ENCODE peak calls at places on chromosomes 2 and 18, in ten cellular contexts. B, S, D, M, W, H, I, E, J and K are unnamed samples.

GRCh38 chr2:3651686-3652516 is 6.1 kb upstream of the ALLC start:
- DNase-seq in H (no peak), B (peak; percentile 60), E (no peak), J (peak; percentile 92), I (no peak), D (no peak), S (peak; percentile 65), M (peak; percentile 74), W (peak; percentile 62), K (peak; percentile 78)

GRCh38 chr2:179511105-179511504 is 246.5 kb upstream of the SESTD1 start:
- DNase-seq in J (no peak), S (no peak), B (no peak), E (no peak), D (no peak), H (no peak), I (no peak), W (no peak), M (no peak), K (no peak)

GRCh38 chr2:173298536-173299097 is 56.1 kb upstream of the CDCA7 start:
- DNase-seq in M (no peak), H (no peak), E (no peak), B (no peak), D (peak; percentile 46), J (no peak), S (no peak), I (no peak), W (no peak), K (no peak)

GRCh38 chr2:46874236-46874929 is 41.2 kb downstream of the MCFD2 start:
- DNase-seq in E (peak; percentile 57), H (no peak), W (no peak), M (no peak), J (no peak), D (no peak), B (no peak), S (no peak), I (peak; percentile 54), K (no peak)

GRCh38 chr2:176001903-176002683 is at the start of gene LNPK:
- DNase-seq in H (peak; percentile 89), B (peak; percentile 50), J (peak; percentile 87), M (peak; percentile 97), S (peak; percentile 96), I (peak; percentile 95), W (peak; percentile 94), D (peak; percentile 98), E (peak; percentile 96), K (peak; percentile 89)

GRCh38 chr2:229571243-229571642 is 143.1 kb downstream of the DNER start:
- DNase-seq in B (no peak), S (no peak), M (no peak), E (no peak), W (no peak), J (no peak), I (no peak), H (no peak), D (no peak), K (no peak)

GRCh38 chr18:24413148-24413547 is 13.3 kb upstream of the IMPACT start:
- DNase-seq in M (no peak), J (no peak), E (no peak), S (no peak), I (no peak), B (no peak), H (no peak), D (no peak), W (no peak), K (no peak)

GRCh38 chr2:38074775-38075435 is 1.0 kb downstream of the CYP1B1 start:
- DNase-seq in D (no peak), J (no peak), M (no peak), H (no peak), W (no peak), I (no peak), E (no peak), B (no peak), S (no peak), K (peak; percentile 34)

GRCh38 chr2:74423226-74424095 is 1.9 kb downstream of the WDR54 start:
- DNase-seq in E (peak; percentile 64), I (peak; percentile 61), J (no peak), H (no peak), D (no peak), W (no peak), S (no peak), M (peak; percentile 5), B (no peak), K (no peak)

GRCh38 chr2:48530033-48530804 is at the start of gene STON1:
- DNase-seq in J (no peak), M (peak; percentile 79), H (peak; percentile 53), I (peak; percentile 74), W (peak; percentile 30), E (peak; percentile 88), D (peak; percentile 64), S (peak; percentile 39), B (no peak), K (peak; percentile 77)

DNA sequence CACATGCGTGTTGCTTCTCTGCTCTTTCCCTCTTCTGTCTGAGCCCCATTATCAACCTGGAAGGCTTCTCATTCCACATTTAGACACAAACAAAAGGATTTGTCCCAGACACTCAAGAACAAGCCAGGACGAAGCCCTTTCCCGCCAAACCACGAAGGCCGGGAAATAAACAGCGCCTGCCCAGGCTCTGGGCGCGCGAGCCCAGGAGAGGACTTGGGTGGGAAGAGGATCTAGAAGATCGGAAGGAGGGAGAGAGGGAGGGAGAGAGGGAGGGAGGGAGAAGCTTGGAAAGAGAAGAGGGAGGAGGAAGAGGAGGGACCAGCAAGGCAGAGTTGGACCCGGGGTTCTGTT is 6.8 kb upstream of the SP9 start:
- DNase-seq in J (no peak), W (no peak), M (no peak), D (no peak), I (no peak), H (no peak), B (no peak), S (no peak), E (no peak), K (no peak)
- H3K27me3 ChIP-seq in J (peaks cover 8% of the 10 kb centered on the region), W (peaks cover 51% of the 10 kb centered on the region), M (peaks cover 79% of the 10 kb centered on the region), D (peaks cover 37% of the 10 kb centered on the region), I (peaks cover 81% of the 10 kb centered on the region), H (peaks cover 13% of the 10 kb centered on the region), B (peaks cover 13% of the 10 kb centered on the region), S (peaks cover 100% of the 10 kb centered on the region), E (peaks cover 65% of the 10 kb centered on the region), K (no peaks in the 10 kb centered on the region)

DNA sequence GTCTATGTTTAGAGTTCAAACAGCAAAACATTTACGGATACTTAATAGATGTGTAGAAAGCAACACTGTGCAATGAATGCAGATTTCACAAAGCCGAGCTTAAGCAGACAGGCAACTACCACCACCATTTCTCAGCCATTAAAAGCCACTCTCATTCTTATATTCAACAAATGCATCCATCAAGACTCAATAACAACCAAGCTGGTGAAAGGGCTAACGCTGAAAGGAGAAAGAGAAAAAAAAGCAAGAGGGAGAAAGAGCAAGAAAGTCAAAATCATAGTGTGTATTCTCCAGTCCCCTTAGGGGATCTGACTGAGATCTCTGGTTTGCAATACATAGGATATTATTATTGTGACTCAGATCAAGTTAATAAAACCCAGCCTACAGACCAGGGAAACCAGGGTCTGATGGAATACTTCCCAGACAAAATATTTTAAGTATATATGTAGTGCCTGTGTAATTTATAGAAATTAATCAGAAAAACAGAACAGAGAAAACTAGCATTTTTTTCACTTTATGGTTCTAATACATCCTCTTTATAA is 14.1 kb downstream of the SATB2 start:
- DNase-seq in B (no peak), J (no peak), E (no peak), I (no peak), D (no peak), H (no peak), W (no peak), M (no peak), S (no peak), K (no peak)
- TF ChIP-seq EP300 in B (no peak), J (no peak), E (no peak), I (no peak), D (no peak), H (no peak), W (no peak), M (no peak), S (no peak), K (no peak)

GRCh38 chr2:99653433-99653832 is 163.6 kb upstream of the REV1 start:
- DNase-seq in E (no peak), J (no peak), H (no peak), M (no peak), S (no peak), I (no peak), D (no peak), B (no peak), W (no peak), K (no peak)
- H3K27me3 ChIP-seq in E (no peaks in the 10 kb centered on the region), J (no peaks in the 10 kb centered on the region), H (no peaks in the 10 kb centered on the region), M (no peaks in the 10 kb centered on the region), S (no peaks in the 10 kb centered on the region), I (no peaks in the 10 kb centered on the region), D (peaks cover 13% of the 10 kb centered on the region), B (no peaks in the 10 kb centered on the region), W (no peaks in the 10 kb centered on the region), K (no peaks in the 10 kb centered on the region)

GRCh38 chr18:808086-808485 is 4.0 kb downstream of the YES1 start:
- DNase-seq in S (no peak), W (no peak), I (no peak), E (no peak), H (no peak), B (no peak), D (peak; percentile 60), J (no peak), M (no peak), K (no peak)

GRCh38 chr18:801137-801536 is 10.9 kb downstream of the YES1 start:
- DNase-seq in H (no peak), I (no peak), M (no peak), J (no peak), B (no peak), D (no peak), W (no peak), E (no peak), S (no peak), K (no peak)

GRCh38 chr18:805755-806110 is 6.3 kb downstream of the YES1 start:
- DNase-seq in J (no peak), S (no peak), W (no peak), I (no peak), H (no peak), D (no peak), M (no peak), B (peak; percentile 39), E (no peak), K (no peak)

GRCh38 chr18:808502-808901 is 3.5 kb downstream of the YES1 start:
- DNase-seq in B (no peak), M (no peak), H (no peak), S (no peak), J (no peak), I (no peak), E (no peak), W (no peak), D (no peak), K (no peak)

GRCh38 chr18:805008-805754 is 6.9 kb downstream of the YES1 start:
- DNase-seq in B (no peak), H (no peak), I (no peak), W (no peak), M (no peak), J (no peak), S (no peak), E (no peak), D (no peak), K (no peak)
- TF ChIP-seq EP300 in B (no peak), H (no peak), I (no peak), W (no peak), M (no peak), J (no peak), S (no peak), E (no peak), D (no peak), K (no peak)

GRCh38 chr2:95022309-95023221 is 2.9 kb upstream of the MAL start:
- DNase-seq in W (peak; percentile 79), H (peak; percentile 45), B (peak; percentile 69), E (no peak), M (peak; percentile 85), D (peak; percentile 70), I (no peak), J (peak; percentile 53), S (peak; percentile 65), K (no peak)
- H3K27me3 ChIP-seq in W (no peaks in the 10 kb centered on the region), H (no peaks in the 10 kb centered on the region), B (peaks cover 2% of the 10 kb centered on the region), E (peaks cover 19% of the 10 kb centered on the region), M (peaks cover 85% of the 10 kb centered on the region), D (peaks cover 23% of the 10 kb centered on the region), I (peaks cover 62% of the 10 kb centered on the region), J (peaks cover 26% of the 10 kb centered on the region), S (peaks cover 52% of the 10 kb centered on the region), K (no peaks in the 10 kb centered on the region)

GRCh38 chr18:50009772-50010171 is 185.2 kb downstream of the MYO5B start:
- DNase-seq in I (no peak), W (peak; percentile 65), H (no peak), B (peak; percentile 25), S (peak; percentile 71), E (no peak), D (peak; percentile 19), M (peak; percentile 57), J (peak; percentile 49), K (no peak)
- TF ChIP-seq EP300 in I (no peak), W (no peak), H (no peak), B (no peak), S (no peak), E (no peak), D (no peak), M (no peak), J (no peak), K (no peak)